ENCODE peak calls at places on chromosomes 2 and 18, in five cellular contexts. V is CD8-positive, alpha-beta T cell; C is heart right ventricle; P is fibroblast of the aortic adventitia; G is cardiac fibroblast. K is an unnamed sample.

GRCh38 chr2:37711308-37711731 is 39.9 kb upstream of the CDC42EP3 start:
- DNase-seq in V (peak; percentile 47), C (no peak), P (peak; percentile 88), G (peak; percentile 85), K (peak; percentile 95)

GRCh38 chr18:41992066-41992465 is 37.0 kb downstream of the PIK3C3 start:
- DNase-seq in G (peak; percentile 10), P (no peak), V (no peak), C (no peak), K (no peak)

GRCh38 chr2:237341872-237342271 is 72.1 kb downstream of the COL6A3 start:
- DNase-seq in V (no peak), P (no peak), G (peak; percentile 51), C (no peak), K (no peak)

GRCh38 chr18:55950379-55951166 is 362.6 kb upstream of the TCF4 start:
- DNase-seq in G (no peak), V (no peak), C (no peak), P (no peak), K (no peak)

GRCh38 chr2:24117902-24118301 is 5.2 kb downstream of the PFN4 start:
- DNase-seq in C (no peak), P (no peak), V (no peak), G (no peak), K (no peak)

GRCh38 chr2:176500921-176501320 is 231.7 kb downstream of the MTX2 start:
- DNase-seq in C (no peak), G (peak; percentile 50), P (peak; percentile 37), V (no peak), K (peak; percentile 38)

GRCh38 chr18:64171576-64171975 is 22.7 kb upstream of the LINC00305 start:
- DNase-seq in V (no peak), P (no peak), C (no peak), G (no peak), K (peak; percentile 11)

GRCh38 chr18:13539843-13540535 is 186.4 kb downstream of the FAM210A start:
- DNase-seq in V (no peak), C (no peak), P (no peak), G (no peak), K (no peak)

GRCh38 chr18:56322403-56322802 is 316.0 kb downstream of the TXNL1 start:
- DNase-seq in P (no peak), C (peak; percentile 38), V (no peak), G (no peak), K (no peak)

GRCh38 chr18:1244397-1245122 is 339.9 kb downstream of the ADCYAP1 start:
- DNase-seq in P (no peak), V (no peak), G (no peak), C (no peak), K (no peak)

GRCh38 chr2:19796036-19796703 is 105.6 kb downstream of the TTC32 start:
- DNase-seq in C (no peak), V (no peak), G (peak; percentile 49), P (peak; percentile 88), K (peak; percentile 67)

GRCh38 chr2:177553176-177553909 is 160.8 kb downstream of the AGPS start:
- DNase-seq in P (no peak), C (no peak), V (no peak), G (peak; percentile 25), K (peak; percentile 18)

GRCh38 chr18:63949068-63949737 is at the start of gene HMSD:
- DNase-seq in P (peak; percentile 16), C (no peak), V (no peak), G (peak; percentile 36), K (peak; percentile 50)

GRCh38 chr2:11744631-11745394 is 1.6 kb upstream of the LPIN1 start:
- DNase-seq in G (peak; percentile 59), V (peak; percentile 47), C (no peak), P (peak; percentile 60), K (peak; percentile 53)
- H3K4me3 ChIP-seq in G (no peak overlapping the region), V (no peak overlapping the region), C (no peak overlapping the region), P (peak overlapping the region; percentile 49), K (peak overlapping the region; percentile 7)

DNA sequence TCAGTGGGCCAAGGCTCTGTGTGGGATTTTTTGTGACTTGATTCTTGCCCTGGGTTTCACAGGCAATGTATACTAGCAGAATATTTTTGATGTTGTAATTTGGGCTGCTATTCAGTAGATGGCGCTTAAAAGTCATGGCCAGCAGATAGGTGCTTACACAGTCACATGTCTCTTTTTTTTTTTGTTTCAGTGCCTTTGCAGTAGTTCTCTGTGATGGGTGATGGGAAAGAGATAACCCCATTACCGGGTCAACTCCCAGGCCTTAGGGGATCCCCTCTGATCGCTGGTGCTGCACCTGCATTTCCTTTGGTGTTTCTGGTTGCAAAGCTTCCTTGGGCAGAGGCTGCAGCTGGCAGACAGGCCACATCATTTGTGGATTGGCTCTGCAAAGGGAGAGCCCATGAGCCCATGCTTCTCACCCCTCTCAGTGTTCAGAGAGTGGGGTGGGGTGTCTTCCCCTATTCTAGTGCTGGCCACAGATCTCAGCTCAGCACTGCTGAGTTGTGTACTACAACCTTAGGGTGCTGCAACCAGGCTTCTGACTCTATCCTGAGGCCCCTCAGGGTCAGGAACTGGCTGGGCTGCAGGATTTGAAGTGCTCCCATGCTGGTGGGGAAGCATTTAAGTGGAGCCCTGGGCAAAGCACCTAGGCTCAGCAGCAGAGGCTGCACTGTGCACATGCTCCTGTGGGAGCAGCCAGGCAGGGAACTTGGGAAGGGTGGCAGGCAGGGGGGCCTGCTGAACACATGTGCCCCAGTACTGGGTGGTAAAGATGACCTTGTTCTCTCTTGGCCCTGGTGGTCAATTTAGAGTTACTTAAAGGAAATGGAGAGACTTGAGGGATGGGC is 219.8 kb upstream of the SPHKAP start:
- DNase-seq in P (no peak), C (no peak), G (peak; percentile 6), V (no peak), K (no peak)
- TF ChIP-seq CTCF in P (no peak), C (no peak), G (peak; percentile 19), V (no peak), K (no peak)

GRCh38 chr2:138780908-138781307 is 718 bp upstream of the NXPH2 start:
- DNase-seq in G (no peak), C (no peak), P (no peak), V (no peak), K (no peak)
- H3K4me3 ChIP-seq in G (no peak overlapping the region), C (no peak overlapping the region), P (no peak overlapping the region), V (no peak overlapping the region), K (no peak overlapping the region)

DNA sequence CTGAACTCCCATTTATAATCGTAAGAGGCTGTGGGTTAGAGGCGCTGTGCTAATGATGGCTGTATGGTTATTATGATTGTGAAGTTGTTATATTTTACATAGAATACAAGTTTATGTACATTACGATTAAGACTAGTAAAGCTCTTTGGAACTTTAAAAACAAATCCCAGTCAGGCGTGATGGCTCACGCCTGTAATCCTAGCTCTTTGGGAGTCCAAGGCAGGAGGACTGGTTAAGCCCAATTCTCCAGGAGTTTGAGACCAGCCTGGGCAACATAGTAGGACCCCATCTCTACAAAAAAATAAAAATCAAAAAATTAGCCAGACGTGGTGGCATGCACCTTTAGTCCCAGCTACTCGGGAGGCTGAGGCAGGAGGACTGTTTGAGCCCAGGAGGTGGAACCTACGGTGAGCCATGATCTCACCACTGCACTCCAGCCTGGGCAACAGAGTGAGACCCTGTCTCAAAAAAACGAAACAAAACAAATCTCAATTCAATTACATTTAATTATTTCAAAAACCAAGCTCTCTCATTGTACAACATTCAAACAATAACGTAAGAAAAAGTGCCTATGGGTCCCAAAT is 23.9 kb upstream of the KCMF1 start:
- DNase-seq in P (no peak), V (no peak), G (no peak), C (no peak), K (no peak)
- TF ChIP-seq CTCF in P (no peak), V (no peak), G (no peak), C (no peak), K (no peak)

DNA sequence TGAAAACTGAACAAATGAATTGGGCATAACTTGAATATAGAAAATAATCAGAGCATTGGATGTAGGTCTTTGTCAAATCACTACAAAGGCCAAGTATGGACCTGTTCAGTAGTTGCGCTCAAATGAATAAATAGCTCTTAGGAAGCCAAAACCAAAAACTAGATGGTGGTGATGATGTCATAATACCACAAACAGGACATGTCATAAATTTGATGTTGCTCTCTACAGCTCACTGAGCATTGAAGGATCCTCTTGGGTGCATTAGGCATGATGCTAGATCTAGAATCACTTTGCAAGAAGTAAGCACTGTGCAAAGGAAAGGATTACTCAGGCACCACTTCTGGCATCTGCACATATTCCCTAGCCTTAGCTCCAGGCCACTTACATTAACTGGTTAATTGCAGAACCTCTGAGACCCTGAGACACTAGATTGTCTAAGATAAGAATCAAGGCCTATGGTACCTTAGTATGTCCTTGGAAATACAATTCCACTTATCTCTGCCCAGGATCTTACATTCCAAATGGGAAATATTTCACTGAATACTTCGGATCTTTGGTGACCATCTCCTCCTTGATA is 58.0 kb downstream of the LRRTM1 start:
- DNase-seq in V (no peak), G (no peak), C (no peak), P (no peak), K (no peak)
- H3K4me3 ChIP-seq in V (no peak overlapping the region), G (no peak overlapping the region), C (no peak overlapping the region), P (no peak overlapping the region), K (no peak overlapping the region)

GRCh38 chr2:109322646-109323045 is 193.6 kb downstream of the SH3RF3 start:
- DNase-seq in C (no peak), G (no peak), P (no peak), V (no peak), K (no peak)
- TF ChIP-seq CTCF in C (no peak), G (no peak), P (no peak), V (no peak), K (no peak)

GRCh38 chr2:209425082-209426071 is 1.5 kb downstream of the MAP2 start:
- DNase-seq in P (peak; percentile 76), G (peak; percentile 72), C (peak; percentile 28), V (no peak), K (peak; percentile 66)
- H3K4me3 ChIP-seq in P (peak overlapping the region; percentile 89), G (peak overlapping the region; percentile 81), C (peak overlapping the region; percentile 69), V (no peak overlapping the region), K (peak overlapping the region; percentile 93)

DNA sequence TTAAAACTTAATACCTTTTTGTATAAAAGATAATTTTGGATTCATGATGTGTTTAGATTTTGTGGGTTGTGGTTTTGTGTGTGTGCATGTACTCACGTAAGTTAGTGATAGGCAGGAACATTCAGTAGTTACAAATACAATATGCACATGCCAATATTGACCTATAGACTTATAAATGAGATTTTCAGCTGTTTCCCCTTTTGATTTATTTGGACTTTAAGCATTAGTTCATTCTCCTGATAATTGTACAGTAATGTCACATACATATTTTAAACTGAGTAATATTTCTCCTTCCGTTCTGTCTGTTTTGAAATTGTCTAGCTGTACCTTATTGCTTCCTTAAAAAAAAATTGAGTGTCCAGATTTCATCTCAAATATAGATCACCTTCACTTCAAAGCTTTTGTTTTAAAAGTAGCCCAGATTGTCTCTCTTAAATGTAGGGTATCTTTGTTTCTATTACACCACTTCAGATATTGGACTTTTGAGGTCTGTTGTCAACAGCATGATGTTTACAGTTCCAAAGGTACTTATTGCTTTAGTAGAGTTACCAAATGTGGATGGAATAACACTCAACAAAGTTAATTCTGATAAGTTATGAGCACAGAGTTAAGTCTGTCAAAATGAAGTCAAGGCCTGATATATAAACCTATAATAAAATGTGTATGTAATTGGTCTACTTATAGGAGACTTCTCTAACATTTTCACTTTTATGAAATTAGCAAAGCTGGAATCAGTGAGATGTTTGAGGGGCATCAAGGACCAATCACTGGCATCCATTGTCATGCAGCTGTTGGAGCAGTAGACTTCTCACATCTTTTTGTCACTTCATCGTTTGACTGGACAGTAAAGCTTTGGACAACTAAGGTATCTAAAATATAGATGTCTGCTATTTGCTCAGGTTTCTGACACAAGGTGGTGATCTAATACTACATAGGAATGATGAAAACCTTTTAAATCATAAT is 42.0 kb downstream of the DYNC1I2 start:
- DNase-seq in G (no peak), V (no peak), C (no peak), P (no peak), K (no peak)
- TF ChIP-seq CTCF in G (no peak), V (no peak), C (no peak), P (no peak), K (no peak)